ENCODE peak calls at places on chromosomes 16 and 17, in nine cellular contexts. L is PC-3, B is GM23248, V is GM23338, M is HCT116, W is MM.1S, C is neural progenitor cell, A is OCI-LY7, U is SK-N-SH. R is an unnamed sample. For H3K79me2, the result is how much of the 10 kb centered on the place peaks cover.

GRCh38 chr17:75183999-75184884 is 1.5 kb upstream of the SUMO2 start:
- DNase-seq in M (no peak), C (no peak), V (no peak), B (no peak), L (no peak), A (no peak), U (no peak), W (no peak), R (no peak)

GRCh38 chr16:84294196-84295142 is at the start of gene WFDC1:
- DNase-seq in A (no peak), W (no peak), V (peak), L (no peak), U (peak), M (no peak), B (peak), C (peak), R (peak)

GRCh38 chr17:82374626-82375331 is 3.2 kb downstream of the UTS2R start:
- DNase-seq in L (no peak), M (no peak), A (no peak), V (peak), B (no peak), U (peak), W (no peak), C (no peak), R (no peak)

GRCh38 chr16:59168715-59169114 is 434.6 kb upstream of the GOT2 start:
- DNase-seq in U (no peak), C (no peak), L (no peak), B (no peak), W (no peak), V (no peak), M (no peak), A (no peak), R (no peak)

GRCh38 chr17:62756198-62756597 is 51.9 kb downstream of the MARCHF10 start:
- DNase-seq in C (no peak), L (no peak), M (no peak), V (no peak), A (no peak), U (no peak), W (no peak), B (no peak), R (no peak)

GRCh38 chr17:70144260-70144846 is 25.0 kb upstream of the KCNJ2 start:
- DNase-seq in L (peak), A (peak), W (peak), M (peak), B (peak), C (peak), V (peak), U (peak), R (peak)

GRCh38 chr17:1491406-1492248 is 859 bp downstream of the MYO1C start:
- DNase-seq in B (peak), U (peak), L (peak), M (no peak), A (peak), C (peak), V (peak), W (peak), R (peak)

GRCh38 chr17:56798916-56799315 is 34.8 kb downstream of the C17orf67 start:
- DNase-seq in U (no peak), B (peak), A (no peak), L (no peak), V (peak), M (no peak), C (peak), W (peak), R (no peak)

GRCh38 chr16:50285406-50286003 is 19.2 kb downstream of the ADCY7 start:
- DNase-seq in B (peak), W (no peak), V (no peak), U (no peak), M (no peak), C (no peak), A (no peak), L (no peak), R (no peak)

GRCh38 chr17:1709971-1710806 is at the start of gene TLCD2:
- DNase-seq in M (peak), U (peak), A (no peak), C (peak), L (peak), V (peak), W (no peak), B (peak), R (peak)

GRCh38 chr16:6446370-6446769 is 886.3 kb upstream of the RBFOX1 start:
- DNase-seq in C (no peak), B (no peak), L (no peak), A (no peak), W (peak), U (no peak), V (peak), M (no peak), R (no peak)

GRCh38 chr16:29943846-29944669 is 17.8 kb upstream of the TMEM219 start:
- DNase-seq in A (no peak), L (peak), M (peak), B (peak), W (no peak), V (peak), C (peak), U (no peak), R (peak)

GRCh38 chr17:73227379-73227778 is 34.3 kb downstream of the CPSF4L start:
- DNase-seq in U (no peak), W (no peak), L (no peak), A (no peak), M (no peak), V (no peak), B (no peak), C (no peak), R (no peak)

GRCh38 chr16:84514295-84514873 is 9.9 kb upstream of the MEAK7 start:
- DNase-seq in A (no peak), U (no peak), V (no peak), M (no peak), L (no peak), B (no peak), W (no peak), C (no peak), R (no peak)

GRCh38 chr16:17476414-17477259 is 5.9 kb upstream of the XYLT1 start:
- DNase-seq in L (peak), U (peak), C (peak), W (peak), M (peak), B (peak), V (peak), A (peak), R (peak)

GRCh38 chr17:38864636-38865398 is 5.0 kb upstream of the LASP1 start:
- DNase-seq in W (no peak), B (peak), V (peak), L (no peak), C (peak), U (no peak), M (no peak), A (no peak), R (no peak)

GRCh38 chr17:35210741-35211140 is 16.5 kb upstream of the SLC35G3 start:
- DNase-seq in B (no peak), A (no peak), L (no peak), U (no peak), M (no peak), V (no peak), W (no peak), C (no peak), R (no peak)

GRCh38 chr16:28289106-28289505 is 3.2 kb upstream of the SBK1 start:
- DNase-seq in V (no peak), A (no peak), U (no peak), C (no peak), M (no peak), B (no peak), W (no peak), L (no peak), R (no peak)

GRCh38 chr17:75691371-75692290 is 24.5 kb downstream of the SAP30BP start:
- DNase-seq in W (no peak), B (peak), A (no peak), M (no peak), C (peak), V (no peak), L (peak), U (no peak), R (no peak)

GRCh38 chr16:30007378-30007895 is 3.4 kb downstream of the DOC2A start:
- DNase-seq in A (no peak), B (no peak), V (no peak), C (no peak), M (no peak), U (no peak), L (no peak), W (no peak), R (no peak)

DNA sequence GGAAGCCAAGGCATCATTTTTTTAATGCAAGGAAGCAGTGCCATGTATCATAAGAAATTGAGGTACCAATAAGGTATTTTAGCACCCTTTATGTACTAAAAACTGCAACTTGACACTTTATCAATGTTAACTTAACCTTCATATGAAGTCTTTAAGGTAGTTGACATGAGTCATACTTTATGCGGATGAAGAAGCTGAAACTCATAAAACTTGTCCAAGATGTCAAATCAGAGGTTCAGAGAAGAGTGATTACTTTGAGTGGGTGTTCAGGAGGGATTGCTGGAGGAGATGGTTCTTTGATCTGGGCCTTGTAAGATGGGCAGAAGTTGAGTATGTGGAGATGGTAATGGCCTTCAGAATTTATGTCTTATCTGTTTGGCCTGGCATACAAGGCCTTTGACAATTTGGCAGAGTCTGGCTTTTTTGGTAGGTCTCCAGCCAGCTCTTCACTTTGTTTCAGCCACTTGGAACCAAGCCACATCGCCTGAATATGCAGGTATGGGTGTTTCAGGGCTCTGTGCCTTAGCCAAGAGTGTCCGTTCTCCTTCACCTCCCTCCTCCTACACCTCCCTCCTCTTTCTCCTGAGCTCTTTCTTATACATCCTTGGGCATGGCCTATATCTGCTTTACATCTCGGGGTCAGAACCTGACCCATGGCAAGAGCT is 23.7 kb downstream of the YPEL2 start:
- DNase-seq in U (no peak), B (no peak), A (no peak), V (no peak), C (no peak), M (peak), L (peak), W (no peak), R (no peak)
- TF ChIP-seq EZH2phosphoT487 in U (no peak), B (no peak), A (no peak), V (no peak), C (no peak), M (no peak), L (no peak), W (no peak), R (no peak)

GRCh38 chr17:2860045-2860444 is 63.8 kb downstream of the RAP1GAP2 start:
- DNase-seq in A (no peak), M (no peak), B (no peak), V (no peak), U (no peak), W (no peak), C (no peak), L (no peak), R (no peak)
- H3K79me2 ChIP-seq in A (under half), M (under half), B (under half), V (half or more), U (half or more), W (under half), C (under half), L (half or more), R (under half)

GRCh38 chr16:12754824-12755543 is 48.7 kb downstream of the CPPED1 start:
- DNase-seq in M (no peak), V (no peak), W (no peak), U (no peak), B (peak), L (no peak), A (no peak), C (no peak), R (no peak)
- TF ChIP-seq EZH2phosphoT487 in M (no peak), V (no peak), W (no peak), U (no peak), B (no peak), L (no peak), A (no peak), C (no peak), R (no peak)

GRCh38 chr16:87675111-87675510 is 72.8 kb downstream of the JPH3 start:
- DNase-seq in L (no peak), C (peak), W (no peak), B (no peak), U (no peak), V (peak), A (no peak), M (no peak), R (no peak)
- H3K79me2 ChIP-seq in L (under half), C (under half), W (under half), B (under half), U (under half), V (under half), A (under half), M (under half), R (under half)

GRCh38 chr17:28749516-28750177 is 5.8 kb downstream of the TRAF4 start:
- DNase-seq in B (no peak), V (peak), U (no peak), A (no peak), M (no peak), W (no peak), L (no peak), C (no peak), R (no peak)

GRCh38 chr17:28748852-28749515 is 5.2 kb downstream of the TRAF4 start:
- DNase-seq in V (no peak), B (no peak), U (no peak), A (no peak), M (no peak), C (no peak), L (no peak), W (no peak), R (no peak)

GRCh38 chr17:28747801-28748750 is 4.3 kb downstream of the TRAF4 start:
- DNase-seq in W (no peak), A (no peak), L (no peak), M (no peak), V (no peak), C (no peak), B (no peak), U (no peak), R (no peak)

GRCh38 chr17:28751600-28752366 is 8.0 kb downstream of the TRAF4 start:
- DNase-seq in V (no peak), M (no peak), W (no peak), A (no peak), B (no peak), C (no peak), L (no peak), U (no peak), R (no peak)

DNA sequence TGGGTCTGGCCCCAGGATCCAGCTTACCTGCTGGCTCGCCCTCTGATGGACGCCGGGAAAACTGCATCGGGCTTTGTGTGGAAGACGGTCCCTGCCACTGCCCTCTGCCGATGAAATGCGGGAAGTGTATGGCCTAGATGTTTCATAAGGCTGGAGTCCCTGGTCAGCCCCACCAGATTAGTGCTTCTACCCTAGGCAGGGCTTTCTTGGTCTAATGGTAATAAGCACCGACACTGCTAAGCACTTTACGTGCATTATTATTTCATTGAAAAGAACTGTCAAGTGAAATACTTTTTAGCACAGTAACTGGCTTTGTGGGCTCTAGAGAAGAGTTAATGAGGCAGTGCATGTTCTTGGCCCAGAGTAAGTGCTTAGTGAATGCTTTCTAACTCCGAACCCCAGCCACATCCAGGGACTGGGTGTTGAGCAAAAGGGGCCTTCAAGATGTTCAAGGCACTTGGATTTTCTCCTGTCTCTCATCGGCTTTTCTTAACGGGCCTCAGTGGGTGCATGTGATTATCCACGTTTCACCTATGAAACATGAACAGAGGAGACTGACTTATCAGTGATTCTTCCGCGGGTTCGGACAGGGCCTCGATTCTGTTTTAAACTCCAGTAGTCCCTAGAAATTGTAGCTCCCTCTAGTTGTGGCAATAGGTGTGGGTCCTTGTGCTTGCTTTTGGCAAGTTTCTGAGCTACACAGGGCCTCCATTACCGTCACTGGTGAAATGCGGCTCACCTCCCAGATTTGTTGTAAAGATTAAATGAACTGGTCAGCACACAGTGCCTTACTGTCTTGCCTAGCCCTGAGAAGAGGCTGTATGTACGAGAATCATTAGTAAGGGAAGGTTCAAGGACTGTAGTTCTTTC is 6.6 kb downstream of the TRAF4 start:
- DNase-seq in L (peak), M (peak), U (peak), W (peak), V (peak), A (peak), C (peak), B (peak), R (peak)
- TF ChIP-seq EZH2phosphoT487 in L (no peak), M (no peak), U (no peak), W (no peak), V (no peak), A (no peak), C (no peak), B (no peak), R (no peak)

DNA sequence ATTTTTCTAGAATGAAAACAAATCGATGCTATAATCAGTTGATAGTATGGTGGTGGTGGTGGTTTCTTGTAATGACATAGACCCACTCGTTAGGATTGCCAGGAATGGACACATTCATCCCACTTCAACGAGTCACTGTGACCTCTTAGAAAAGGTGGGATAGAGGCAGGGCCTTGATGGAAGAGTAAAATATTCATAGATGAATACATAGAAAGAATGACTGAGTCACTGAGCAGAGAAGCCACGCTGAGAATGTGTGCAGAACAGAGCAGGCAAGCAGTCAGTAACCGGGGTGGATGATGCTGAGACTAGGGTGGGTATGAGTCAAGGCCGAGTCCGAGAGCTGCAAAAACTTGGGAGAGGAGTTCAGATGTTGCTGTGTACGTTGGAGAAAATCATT is 129.9 kb downstream of the PITPNC1 start:
- DNase-seq in V (no peak), C (no peak), B (peak), L (peak), A (no peak), U (no peak), W (no peak), M (no peak), R (no peak)
- H3K79me2 ChIP-seq in V (half or more), C (under half), B (half or more), L (under half), A (under half), U (under half), W (under half), M (under half), R (under half)

DNA sequence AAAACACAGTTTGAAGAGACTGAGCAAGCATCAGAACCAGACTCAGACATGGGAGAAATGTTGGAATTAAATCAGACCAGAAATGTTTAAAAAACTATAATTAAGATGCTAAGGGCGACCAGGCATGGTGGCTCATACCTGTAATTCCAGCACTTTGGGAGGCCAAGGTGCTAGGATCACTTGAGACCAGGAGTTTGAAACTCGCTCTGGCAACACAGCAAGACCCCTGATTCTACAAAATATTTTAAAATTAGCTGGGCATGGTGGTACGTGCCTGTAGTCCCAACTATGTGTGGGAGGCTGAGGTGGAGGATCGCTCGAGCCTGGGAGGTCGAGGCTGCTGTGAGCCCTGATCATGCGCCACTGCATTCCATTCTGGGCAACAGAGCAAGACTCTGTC is 160.3 kb downstream of the COPRS start:
- DNase-seq in V (no peak), W (no peak), B (no peak), L (no peak), U (no peak), M (no peak), C (no peak), A (no peak), R (no peak)
- TF ChIP-seq EZH2phosphoT487 in V (no peak), W (no peak), B (no peak), L (no peak), U (no peak), M (no peak), C (no peak), A (no peak), R (no peak)

GRCh38 chr16:81586421-81586820 is 141.8 kb downstream of the CMIP start:
- DNase-seq in U (no peak), W (no peak), M (peak), L (peak), B (no peak), A (no peak), V (no peak), C (no peak), R (peak)

GRCh38 chr16:81581107-81581506 is 136.5 kb downstream of the CMIP start:
- DNase-seq in A (no peak), V (no peak), B (no peak), M (no peak), C (no peak), U (no peak), W (no peak), L (peak), R (peak)

GRCh38 chr16:81585785-81586184 is 141.2 kb downstream of the CMIP start:
- DNase-seq in M (peak), U (no peak), V (peak), C (peak), W (no peak), L (peak), B (no peak), A (no peak), R (peak)

GRCh38 chr16:81583893-81584705 is 139.5 kb downstream of the CMIP start:
- DNase-seq in M (peak), B (peak), U (no peak), L (peak), V (no peak), C (no peak), W (no peak), A (no peak), R (no peak)

GRCh38 chr16:81582655-81583441 is 138.2 kb downstream of the CMIP start:
- DNase-seq in A (no peak), V (no peak), B (peak), M (no peak), U (no peak), W (no peak), L (no peak), C (peak), R (no peak)
- H3K79me2 ChIP-seq in A (under half), V (half or more), B (half or more), M (half or more), U (under half), W (under half), L (half or more), C (under half), R (half or more)

GRCh38 chr16:75176926-75177325 is 28.6 kb downstream of the ZFP1 start:
- DNase-seq in C (no peak), A (no peak), U (no peak), W (no peak), M (no peak), L (no peak), V (no peak), B (no peak), R (no peak)

GRCh38 chr16:75179208-75179607 is 27.8 kb downstream of the CTRB2 start:
- DNase-seq in U (no peak), M (no peak), L (no peak), C (no peak), B (no peak), V (no peak), A (no peak), W (no peak), R (no peak)

GRCh38 chr16:75181630-75182029 is 25.3 kb downstream of the CTRB2 start:
- DNase-seq in B (no peak), L (no peak), V (no peak), U (no peak), C (no peak), A (peak), W (no peak), M (no peak), R (no peak)
- TF ChIP-seq EZH2phosphoT487 in B (no peak), L (no peak), V (no peak), U (no peak), C (no peak), A (no peak), W (no peak), M (no peak), R (no peak)

GRCh38 chr17:30812218-30813177 is 12.0 kb downstream of the CRLF3 start:
- DNase-seq in V (no peak), W (no peak), C (no peak), L (peak), B (peak), U (no peak), A (no peak), M (no peak), R (no peak)
- H3K79me2 ChIP-seq in V (half or more), W (half or more), C (half or more), L (under half), B (half or more), U (half or more), A (half or more), M (half or more), R (under half)

R was measured in hepatocyte.